ENCODE peak calls at places on chromosomes 6 and 20, in ten cellular contexts. H, F, R, K, M, C, G, Q, D and J are unnamed samples.

GRCh38 chr6:33215761-33216649 is 7.7 kb downstream of the RING1 start:
- ATAC-seq in H (no peak), R (no peak), K (no peak), M (no peak), C (peak), Q (no peak), D (peak), F (no peak), G (no peak), J (no peak)

GRCh38 chr20:19493794-19494495 is 264.1 kb upstream of the RIN2 start:
- ATAC-seq in D (no peak), Q (no peak), F (peak), K (peak), M (peak), C (no peak), R (no peak), G (peak), H (no peak), J (no peak)

GRCh38 chr6:37078814-37079213 is 73.4 kb downstream of the FGD2 start:
- ATAC-seq in Q (no peak), F (no peak), C (no peak), D (no peak), K (no peak), M (no peak), G (no peak), R (no peak), H (no peak), J (no peak)

GRCh38 chr6:155883334-155883731 is 427.7 kb upstream of the NOX3 start:
- ATAC-seq in Q (no peak), K (no peak), C (no peak), D (no peak), H (no peak), M (no peak), R (no peak), F (no peak), G (no peak), J (no peak)

GRCh38 chr20:853406-853996 is 20.0 kb downstream of the FAM110A start:
- ATAC-seq in D (peak), Q (peak), M (no peak), C (no peak), H (no peak), K (no peak), G (no peak), F (no peak), R (no peak), J (no peak)

GRCh38 chr6:85580104-85580877 is 13.4 kb downstream of the SNX14 start:
- ATAC-seq in Q (no peak), H (peak), R (no peak), G (no peak), M (no peak), F (no peak), K (peak), D (no peak), C (peak), J (peak)

GRCh38 chr20:63433756-63434531 is 38.5 kb downstream of the KCNQ2 start:
- ATAC-seq in C (no peak), G (no peak), M (no peak), K (no peak), H (no peak), Q (peak), R (peak), D (no peak), F (no peak), J (no peak)

GRCh38 chr6:38943964-38944363 is 104.6 kb upstream of the GLP1R start:
- ATAC-seq in G (no peak), Q (no peak), K (no peak), F (no peak), H (no peak), C (peak), D (no peak), M (no peak), R (no peak), J (no peak)

GRCh38 chr6:16236009-16236501 is 2.3 kb upstream of the GMPR start:
- ATAC-seq in H (no peak), F (no peak), Q (no peak), D (no peak), C (no peak), G (no peak), K (no peak), M (no peak), R (no peak), J (no peak)